ENCODE peak calls at places on chromosomes 7 and 10, in four cellular contexts. A is GM12892, G is upper lobe of left lung, W is Calu3. Y is an unnamed sample.

GRCh38 chr10:66852811-66853210 is 73.0 kb upstream of the LRRTM3 start:
- DNase-seq in G (no peak), W (no peak), A (no peak), Y (no peak)

GRCh38 chr10:21130108-21130507 is 233.0 kb upstream of the NEBL start:
- DNase-seq in A (no peak), G (no peak), W (no peak), Y (no peak)

GRCh38 chr10:49161411-49161997 is 26.7 kb downstream of the TMEM273 start:
- DNase-seq in A (no peak), W (no peak), G (peak; percentile 30), Y (peak; percentile 38)

GRCh38 chr7:108417926-108418325 is 38.3 kb downstream of the NRCAM start:
- DNase-seq in A (no peak), G (no peak), W (no peak), Y (no peak)

GRCh38 chr10:110002801-110003523 is 4.8 kb upstream of the ADD3 start:
- DNase-seq in A (no peak), W (no peak), G (no peak), Y (no peak)

GRCh38 chr7:79988642-79989041 is 146.0 kb upstream of the GNAI1 start:
- DNase-seq in G (no peak), A (no peak), W (no peak), Y (no peak)

GRCh38 chr7:159015081-159015893 is 129.4 kb downstream of the VIPR2 start:
- DNase-seq in W (no peak), G (no peak), A (no peak), Y (peak; percentile 43)

GRCh38 chr7:140004672-140005071 is 58.1 kb downstream of the PARP12 start:
- DNase-seq in G (no peak), A (no peak), W (no peak), Y (no peak)

GRCh38 chr7:20408467-20408826 is 77.7 kb downstream of the ITGB8 start:
- DNase-seq in A (no peak), G (no peak), W (no peak), Y (peak; percentile 19)

GRCh38 chr7:157012113-157012547 is 1.7 kb upstream of the MNX1 start:
- DNase-seq in W (no peak), A (no peak), G (no peak), Y (no peak)

Y was measured in SJCRH30.